ENCODE peak calls at places on chromosomes 12 and 14, in seven cellular contexts. One of them, this sample, is unnamed.
A peak's percentile ranks its signal among the peaks of the same experiment; 100 is the strongest.

GRCh38 chr12:112116232-112117060 is 7.9 kb upstream of the NAA25 start:
- DNase-seq in endothelial cell: peak; percentile 60
- DNase-seq in body of pancreas: peak; percentile 67
- DNase-seq in iris pigment epithelial cell: peak; percentile 92
- DNase-seq in amniotic epithelial cell: peak; percentile 96
- DNase-seq in stomach: peak; percentile 69
- DNase-seq in activated CD8-positive, alpha-beta T cell treated with anti-CD3 and anti-CD28 coated beads for 36 hours: peak; percentile 26
- DNase-seq in this sample: no peak

GRCh38 chr14:88325883-88326282 is 2.8 kb upstream of the KCNK10 start:
- DNase-seq in endothelial cell: no peak
- DNase-seq in body of pancreas: no peak
- DNase-seq in iris pigment epithelial cell: no peak
- DNase-seq in amniotic epithelial cell: no peak
- DNase-seq in stomach: no peak
- DNase-seq in activated CD8-positive, alpha-beta T cell treated with anti-CD3 and anti-CD28 coated beads for 36 hours: no peak
- DNase-seq in this sample: no peak

GRCh38 chr14:72567226-72567625 is 326.7 kb downstream of the DPF3 start:
- DNase-seq in endothelial cell: no peak
- DNase-seq in body of pancreas: no peak
- DNase-seq in iris pigment epithelial cell: no peak
- DNase-seq in amniotic epithelial cell: no peak
- DNase-seq in stomach: no peak
- DNase-seq in activated CD8-positive, alpha-beta T cell treated with anti-CD3 and anti-CD28 coated beads for 36 hours: no peak
- DNase-seq in this sample: no peak

GRCh38 chr14:26917086-26917485 is 319.3 kb upstream of the NOVA1 start:
- DNase-seq in endothelial cell: no peak
- DNase-seq in body of pancreas: no peak
- DNase-seq in iris pigment epithelial cell: peak; percentile 50
- DNase-seq in amniotic epithelial cell: peak; percentile 14
- DNase-seq in stomach: no peak
- DNase-seq in activated CD8-positive, alpha-beta T cell treated with anti-CD3 and anti-CD28 coated beads for 36 hours: no peak
- DNase-seq in this sample: no peak

GRCh38 chr14:68892961-68893360 is 86.1 kb downstream of the ACTN1 start:
- DNase-seq in endothelial cell: no peak
- DNase-seq in body of pancreas: no peak
- DNase-seq in iris pigment epithelial cell: no peak
- DNase-seq in amniotic epithelial cell: no peak
- DNase-seq in stomach: no peak
- DNase-seq in activated CD8-positive, alpha-beta T cell treated with anti-CD3 and anti-CD28 coated beads for 36 hours: no peak
- DNase-seq in this sample: no peak

GRCh38 chr12:111248981-111249380 is 119.9 kb downstream of the PHETA1 start:
- DNase-seq in endothelial cell: no peak
- DNase-seq in body of pancreas: no peak
- DNase-seq in iris pigment epithelial cell: no peak
- DNase-seq in amniotic epithelial cell: no peak
- DNase-seq in stomach: no peak
- DNase-seq in activated CD8-positive, alpha-beta T cell treated with anti-CD3 and anti-CD28 coated beads for 36 hours: no peak
- DNase-seq in this sample: no peak

GRCh38 chr12:61251076-61251475 is 1009.1 kb upstream of the USP15 start:
- DNase-seq in endothelial cell: no peak
- DNase-seq in body of pancreas: no peak
- DNase-seq in iris pigment epithelial cell: no peak
- DNase-seq in amniotic epithelial cell: no peak
- DNase-seq in stomach: no peak
- DNase-seq in activated CD8-positive, alpha-beta T cell treated with anti-CD3 and anti-CD28 coated beads for 36 hours: no peak
- DNase-seq in this sample: no peak

GRCh38 chr12:108649668-108650067 is 16.0 kb upstream of the SELPLG start:
- DNase-seq in endothelial cell: no peak
- DNase-seq in body of pancreas: no peak
- DNase-seq in iris pigment epithelial cell: peak; percentile 95
- DNase-seq in amniotic epithelial cell: peak; percentile 92
- DNase-seq in stomach: no peak
- DNase-seq in activated CD8-positive, alpha-beta T cell treated with anti-CD3 and anti-CD28 coated beads for 36 hours: no peak
- DNase-seq in this sample: no peak

This sample was measured in uterus.